ENCODE peak calls at places on chromosomes 11 and 22, in five cellular contexts. One of them, this sample, is unnamed.

GRCh38 chr11:122724520-122724919 is 69.0 kb downstream of the UBASH3B start:
- DNase-seq in H9: no peak
- DNase-seq in foreskin keratinocyte: no peak
- DNase-seq in osteoblast: peak
- DNase-seq in dorsolateral prefrontal cortex: no peak
- DNase-seq in this sample: no peak

GRCh38 chr11:126698576-126698975 is 302.0 kb downstream of the KIRREL3 start:
- DNase-seq in H9: peak
- DNase-seq in foreskin keratinocyte: no peak
- DNase-seq in osteoblast: no peak
- DNase-seq in dorsolateral prefrontal cortex: no peak
- DNase-seq in this sample: no peak

GRCh38 chr11:36627006-36627405 is 29.0 kb upstream of the RAG2 start:
- DNase-seq in H9: no peak
- DNase-seq in foreskin keratinocyte: no peak
- DNase-seq in osteoblast: no peak
- DNase-seq in dorsolateral prefrontal cortex: no peak
- DNase-seq in this sample: no peak

GRCh38 chr22:35315855-35316745 is 16.4 kb downstream of the TOM1 start:
- DNase-seq in H9: no peak
- DNase-seq in foreskin keratinocyte: no peak
- DNase-seq in osteoblast: no peak
- DNase-seq in dorsolateral prefrontal cortex: peak
- DNase-seq in this sample: no peak

GRCh38 chr11:76639621-76640020 is 30.9 kb downstream of the LRRC32 start:
- DNase-seq in H9: no peak
- DNase-seq in foreskin keratinocyte: no peak
- DNase-seq in osteoblast: no peak
- DNase-seq in dorsolateral prefrontal cortex: no peak
- DNase-seq in this sample: peak

GRCh38 chr11:133269272-133269671 is 263.0 kb downstream of the OPCML start:
- DNase-seq in H9: no peak
- DNase-seq in foreskin keratinocyte: no peak
- DNase-seq in osteoblast: no peak
- DNase-seq in dorsolateral prefrontal cortex: no peak
- DNase-seq in this sample: no peak

GRCh38 chr11:9250139-9250582 is 15.0 kb downstream of the DENND5A start:
- DNase-seq in H9: no peak
- DNase-seq in foreskin keratinocyte: no peak
- DNase-seq in osteoblast: peak
- DNase-seq in dorsolateral prefrontal cortex: no peak
- DNase-seq in this sample: no peak

GRCh38 chr11:133531971-133532651 is at the start of gene OPCML:
- DNase-seq in H9: peak
- DNase-seq in foreskin keratinocyte: no peak
- DNase-seq in osteoblast: no peak
- DNase-seq in dorsolateral prefrontal cortex: peak
- DNase-seq in this sample: peak

GRCh38 chr11:37264060-37264459 is 666.0 kb upstream of the RAG2 start:
- DNase-seq in H9: no peak
- DNase-seq in foreskin keratinocyte: peak
- DNase-seq in osteoblast: no peak
- DNase-seq in dorsolateral prefrontal cortex: no peak
- DNase-seq in this sample: no peak

GRCh38 chr22:20155330-20156041 is 4.6 kb upstream of the CCDC188 start:
- DNase-seq in H9: no peak
- DNase-seq in foreskin keratinocyte: no peak
- DNase-seq in osteoblast: peak
- DNase-seq in dorsolateral prefrontal cortex: peak
- DNase-seq in this sample: no peak

GRCh38 chr11:9755561-9755960 is 91.7 kb downstream of the SWAP70 start:
- DNase-seq in H9: no peak
- DNase-seq in foreskin keratinocyte: peak
- DNase-seq in osteoblast: peak
- DNase-seq in dorsolateral prefrontal cortex: no peak
- DNase-seq in this sample: no peak

GRCh38 chr11:33773399-33774355 is 643 bp downstream of the FBXO3 start:
- DNase-seq in H9: no peak
- DNase-seq in foreskin keratinocyte: peak
- DNase-seq in osteoblast: peak
- DNase-seq in dorsolateral prefrontal cortex: peak
- DNase-seq in this sample: peak
- TF ChIP-seq CTCF in H9: no peak
- TF ChIP-seq CTCF in foreskin keratinocyte: no peak
- TF ChIP-seq CTCF in osteoblast: no peak
- TF ChIP-seq CTCF in dorsolateral prefrontal cortex: peak
- TF ChIP-seq CTCF in this sample: no peak

DNA sequence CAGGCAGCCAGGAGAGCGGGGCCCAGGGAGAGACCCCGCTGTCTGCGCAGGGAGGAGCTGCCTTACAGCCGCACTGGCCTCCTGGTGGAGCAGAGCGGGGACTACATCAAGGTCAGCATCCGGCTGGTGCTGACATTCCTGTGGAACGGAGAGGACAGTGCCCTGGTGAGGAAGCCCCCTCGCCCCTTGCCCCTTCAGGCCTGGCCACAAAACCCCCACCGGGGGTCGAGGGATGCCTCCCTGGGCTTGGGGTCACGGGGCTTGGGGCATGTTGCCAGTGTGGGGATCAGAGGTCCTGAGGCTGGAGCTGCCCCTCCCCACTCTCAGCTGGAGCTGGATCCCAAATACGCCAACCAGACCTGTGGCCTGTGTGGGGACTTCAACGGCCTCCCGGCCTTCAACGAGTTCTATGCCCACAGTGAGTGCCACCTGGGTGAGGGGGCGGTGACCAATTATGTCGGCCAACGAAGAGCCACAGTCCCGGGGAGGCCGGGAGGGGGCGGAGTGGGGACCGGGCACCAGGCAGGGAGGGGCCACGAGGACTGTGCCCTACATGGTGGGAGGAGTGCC is 4.2 kb downstream of the MUC5B start:
- DNase-seq in H9: peak
- DNase-seq in foreskin keratinocyte: no peak
- DNase-seq in osteoblast: peak
- DNase-seq in dorsolateral prefrontal cortex: no peak
- DNase-seq in this sample: peak
- TF ChIP-seq CTCF in H9: peak
- TF ChIP-seq CTCF in foreskin keratinocyte: no peak
- TF ChIP-seq CTCF in osteoblast: peak
- TF ChIP-seq CTCF in dorsolateral prefrontal cortex: no peak
- TF ChIP-seq CTCF in this sample: peak

DNA sequence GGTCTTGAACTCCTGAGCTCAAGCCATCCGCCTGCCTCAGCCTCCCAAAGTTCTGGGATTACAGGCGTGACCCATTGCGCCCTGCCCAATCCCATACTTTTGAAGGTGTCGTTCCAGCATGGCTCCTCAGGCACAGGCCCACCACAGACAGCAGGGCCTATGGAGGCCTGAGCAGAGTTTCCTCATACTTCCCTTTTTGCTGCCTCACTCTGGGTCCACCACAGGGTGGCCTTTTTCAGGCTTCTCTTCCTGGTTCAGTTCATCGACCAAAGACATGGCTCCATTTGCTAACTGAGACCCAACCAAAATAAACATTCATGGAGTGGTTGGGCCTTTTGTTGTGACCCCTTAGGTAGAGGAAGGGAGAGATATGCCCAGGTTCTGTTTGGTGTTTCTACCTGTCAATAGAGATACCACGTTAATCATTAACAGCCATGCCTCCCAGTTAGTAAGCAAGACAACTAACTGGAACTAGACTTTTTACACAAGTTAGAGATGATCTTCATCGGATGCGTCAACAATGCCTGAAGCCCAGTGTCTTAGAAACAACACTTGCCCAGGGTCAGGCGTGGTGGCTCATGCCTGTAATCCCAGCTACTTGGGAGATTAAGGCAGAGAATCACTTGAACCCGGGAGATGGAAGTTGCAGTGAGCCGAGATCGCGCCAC is 35.1 kb downstream of the TRIOBP start:
- DNase-seq in H9: no peak
- DNase-seq in foreskin keratinocyte: no peak
- DNase-seq in osteoblast: no peak
- DNase-seq in dorsolateral prefrontal cortex: no peak
- DNase-seq in this sample: peak
- TF ChIP-seq CTCF in H9: no peak
- TF ChIP-seq CTCF in foreskin keratinocyte: peak
- TF ChIP-seq CTCF in osteoblast: peak
- TF ChIP-seq CTCF in dorsolateral prefrontal cortex: no peak
- TF ChIP-seq CTCF in this sample: peak

DNA sequence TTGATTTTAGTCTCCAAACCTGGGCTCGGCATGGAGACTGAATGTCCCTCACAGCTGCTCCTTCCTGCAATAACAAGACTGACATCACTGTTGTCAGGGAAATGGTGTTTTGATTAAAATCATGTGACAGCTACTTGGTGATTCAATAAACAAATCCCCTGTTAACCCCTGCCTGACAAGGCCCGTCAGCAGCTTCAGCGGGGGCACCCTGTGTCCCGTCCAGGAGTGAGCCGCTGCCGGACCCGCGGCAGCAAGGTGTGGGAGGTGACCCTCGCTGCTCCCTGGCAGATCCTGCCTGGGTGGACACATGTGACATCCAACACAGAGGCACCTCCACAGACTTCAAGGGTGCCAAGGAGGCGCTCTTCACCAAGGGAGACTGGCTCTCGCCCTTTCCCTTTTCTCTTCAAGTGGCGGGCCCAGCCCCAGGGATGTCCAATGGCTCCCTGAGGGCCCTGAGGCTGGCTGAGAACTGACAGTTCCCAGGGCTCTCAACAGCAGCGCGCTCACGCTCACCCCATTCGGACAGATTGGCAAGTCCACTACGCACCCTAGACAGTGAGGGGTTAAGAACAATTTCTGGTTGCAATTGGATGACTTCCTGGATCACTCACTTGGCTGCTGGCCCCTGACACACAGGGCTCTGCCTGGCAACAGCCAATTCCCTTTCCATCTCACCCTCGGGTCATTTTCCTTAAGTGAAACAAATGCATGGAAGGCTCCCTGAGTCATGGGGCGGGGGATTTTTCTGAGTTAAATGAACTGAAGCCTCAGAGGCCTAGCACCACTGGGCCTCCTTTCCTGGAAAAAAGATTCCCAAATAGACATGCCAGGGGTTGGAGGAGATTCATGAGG is 30.7 kb downstream of the PPP2R1B start:
- DNase-seq in H9: no peak
- DNase-seq in foreskin keratinocyte: peak
- DNase-seq in osteoblast: peak
- DNase-seq in dorsolateral prefrontal cortex: peak
- DNase-seq in this sample: peak
- TF ChIP-seq CTCF in H9: no peak
- TF ChIP-seq CTCF in foreskin keratinocyte: no peak
- TF ChIP-seq CTCF in osteoblast: no peak
- TF ChIP-seq CTCF in dorsolateral prefrontal cortex: no peak
- TF ChIP-seq CTCF in this sample: no peak

DNA sequence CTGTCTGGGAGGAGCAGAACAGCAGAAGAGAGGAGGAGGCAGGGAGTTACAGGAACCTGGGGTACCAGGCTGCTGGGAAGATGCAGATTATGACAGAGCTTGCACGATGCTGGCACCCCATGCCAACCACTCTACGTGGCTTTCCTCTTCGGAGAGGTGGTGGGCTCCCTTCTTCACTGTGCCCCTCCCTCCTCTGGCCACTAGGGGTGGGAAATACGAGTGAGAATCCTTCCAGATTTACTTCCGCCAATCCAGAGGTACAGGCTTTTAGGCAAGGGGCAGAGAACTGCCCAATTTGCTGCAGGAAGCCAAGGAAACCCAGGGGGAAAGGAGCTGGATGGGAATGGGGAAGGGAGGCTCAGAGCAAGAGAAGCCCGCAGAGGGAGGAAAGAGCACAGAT is 12.3 kb downstream of the HYOU1 start:
- DNase-seq in H9: no peak
- DNase-seq in foreskin keratinocyte: no peak
- DNase-seq in osteoblast: no peak
- DNase-seq in dorsolateral prefrontal cortex: no peak
- DNase-seq in this sample: peak
- TF ChIP-seq CTCF in H9: peak
- TF ChIP-seq CTCF in foreskin keratinocyte: no peak
- TF ChIP-seq CTCF in osteoblast: peak
- TF ChIP-seq CTCF in dorsolateral prefrontal cortex: no peak
- TF ChIP-seq CTCF in this sample: peak

GRCh38 chr11:72174299-72175070 is 17.5 kb upstream of the FOLR1 start:
- DNase-seq in H9: no peak
- DNase-seq in foreskin keratinocyte: peak
- DNase-seq in osteoblast: no peak
- DNase-seq in dorsolateral prefrontal cortex: no peak
- DNase-seq in this sample: no peak

GRCh38 chr11:72179049-72179803 is 12.7 kb upstream of the FOLR1 start:
- DNase-seq in H9: no peak
- DNase-seq in foreskin keratinocyte: no peak
- DNase-seq in osteoblast: no peak
- DNase-seq in dorsolateral prefrontal cortex: no peak
- DNase-seq in this sample: no peak

GRCh38 chr11:72173291-72173690 is 18.6 kb upstream of the FOLR1 start:
- DNase-seq in H9: no peak
- DNase-seq in foreskin keratinocyte: no peak
- DNase-seq in osteoblast: no peak
- DNase-seq in dorsolateral prefrontal cortex: no peak
- DNase-seq in this sample: no peak
- TF ChIP-seq CTCF in H9: no peak
- TF ChIP-seq CTCF in foreskin keratinocyte: no peak
- TF ChIP-seq CTCF in osteoblast: no peak
- TF ChIP-seq CTCF in dorsolateral prefrontal cortex: no peak
- TF ChIP-seq CTCF in this sample: no peak

GRCh38 chr11:46141597-46141996 is 20.3 kb upstream of the PHF21A start:
- DNase-seq in H9: no peak
- DNase-seq in foreskin keratinocyte: no peak
- DNase-seq in osteoblast: no peak
- DNase-seq in dorsolateral prefrontal cortex: no peak
- DNase-seq in this sample: no peak

GRCh38 chr11:46143049-46143806 is 22.0 kb upstream of the PHF21A start:
- DNase-seq in H9: no peak
- DNase-seq in foreskin keratinocyte: no peak
- DNase-seq in osteoblast: peak
- DNase-seq in dorsolateral prefrontal cortex: no peak
- DNase-seq in this sample: no peak

GRCh38 chr11:46144741-46145140 is 23.5 kb upstream of the PHF21A start:
- DNase-seq in H9: no peak
- DNase-seq in foreskin keratinocyte: no peak
- DNase-seq in osteoblast: no peak
- DNase-seq in dorsolateral prefrontal cortex: no peak
- DNase-seq in this sample: no peak

DNA sequence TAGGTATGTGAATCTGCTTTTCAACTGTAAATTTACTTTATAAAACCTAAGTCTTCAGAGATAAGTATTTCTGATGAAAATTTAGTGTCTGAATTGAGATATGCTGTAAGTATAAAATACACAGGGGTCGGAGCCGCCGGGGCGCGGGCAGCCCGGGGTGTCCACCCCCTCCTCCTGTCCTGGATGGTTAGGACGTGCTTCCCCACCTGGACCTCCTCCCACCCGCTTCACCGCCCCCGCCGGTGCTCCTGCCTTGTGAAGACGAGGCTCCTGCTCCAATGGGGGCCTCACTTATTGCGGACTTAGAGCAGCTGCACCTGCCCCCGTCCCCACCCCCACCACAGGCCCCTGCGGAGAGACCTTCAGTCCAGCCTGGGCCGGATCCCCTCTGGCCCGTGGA is 21.3 kb upstream of the PHF21A start:
- DNase-seq in H9: no peak
- DNase-seq in foreskin keratinocyte: no peak
- DNase-seq in osteoblast: no peak
- DNase-seq in dorsolateral prefrontal cortex: no peak
- DNase-seq in this sample: no peak
- TF ChIP-seq CTCF in H9: no peak
- TF ChIP-seq CTCF in foreskin keratinocyte: no peak
- TF ChIP-seq CTCF in osteoblast: no peak
- TF ChIP-seq CTCF in dorsolateral prefrontal cortex: no peak
- TF ChIP-seq CTCF in this sample: no peak

GRCh38 chr11:84526250-84526649 is 1100.9 kb downstream of the DLG2 start:
- DNase-seq in H9: no peak
- DNase-seq in foreskin keratinocyte: no peak
- DNase-seq in osteoblast: peak
- DNase-seq in dorsolateral prefrontal cortex: no peak
- DNase-seq in this sample: no peak
- TF ChIP-seq CTCF in H9: no peak
- TF ChIP-seq CTCF in foreskin keratinocyte: no peak
- TF ChIP-seq CTCF in osteoblast: no peak
- TF ChIP-seq CTCF in dorsolateral prefrontal cortex: no peak
- TF ChIP-seq CTCF in this sample: peak

This sample was measured in endodermal cell.